ENCODE peak calls at places on chromosomes 3 and 15, in nine cellular contexts. B, T, U, S, Z, C, N, V and J are unnamed samples.
A peak's percentile ranks its signal among the peaks of the same experiment; 100 is the strongest.

GRCh38 chr15:61327019-61327631 is 98.0 kb upstream of the RORA start:
- DNase-seq in B (peak; percentile 33), T (no peak), U (no peak), S (no peak), Z (no peak), C (no peak), N (no peak), V (no peak), J (no peak)

GRCh38 chr15:41809121-41809520 is 18.8 kb upstream of the JMJD7 start:
- DNase-seq in B (no peak), T (peak; percentile 12), U (no peak), S (no peak), Z (no peak), C (no peak), N (no peak), V (no peak), J (no peak)

GRCh38 chr15:101492752-101493692 is 3.5 kb upstream of the PCSK6 start:
- DNase-seq in B (no peak), T (no peak), U (no peak), S (no peak), Z (no peak), C (no peak), N (no peak), V (no peak), J (no peak)

GRCh38 chr3:133965033-133965570 is 64.6 kb downstream of the SLCO2A1 start:
- DNase-seq in B (no peak), T (peak; percentile 31), U (no peak), S (no peak), Z (no peak), C (no peak), N (no peak), V (no peak), J (no peak)

GRCh38 chr15:45026646-45027045 is 3.7 kb downstream of the SORD start:
- DNase-seq in B (no peak), T (no peak), U (no peak), S (no peak), Z (no peak), C (no peak), N (no peak), V (no peak), J (no peak)

GRCh38 chr15:74723754-74724334 is 1.5 kb downstream of the CYP1A1 start:
- DNase-seq in B (no peak), T (peak; percentile 46), U (peak; percentile 38), S (no peak), Z (peak; percentile 51), C (peak; percentile 23), N (no peak), V (no peak), J (peak; percentile 13)

GRCh38 chr3:34106879-34107278 is 308.4 kb downstream of the PDCD6IP start:
- DNase-seq in B (no peak), T (no peak), U (peak; percentile 40), S (no peak), Z (no peak), C (peak; percentile 54), N (no peak), V (no peak), J (peak; percentile 51)

GRCh38 chr3:114716916-114717315 is 423.1 kb downstream of the TIGIT start:
- DNase-seq in B (no peak), T (no peak), U (no peak), S (no peak), Z (no peak), C (no peak), N (no peak), V (no peak), J (no peak)

GRCh38 chr3:126656376-126657134 is 1.6 kb upstream of the TXNRD3 start:
- DNase-seq in B (no peak), T (no peak), U (no peak), S (no peak), Z (no peak), C (no peak), N (no peak), V (no peak), J (no peak)

GRCh38 chr3:140467104-140467577 is 210.7 kb upstream of the TRIM42 start:
- DNase-seq in B (no peak), T (no peak), U (peak; percentile 45), S (no peak), Z (peak; percentile 37), C (no peak), N (no peak), V (no peak), J (no peak)

GRCh38 chr3:194785315-194785714 is 99.6 kb downstream of the FAM43A start:
- DNase-seq in B (no peak), T (no peak), U (no peak), S (no peak), Z (no peak), C (no peak), N (no peak), V (no peak), J (no peak)

GRCh38 chr15:75360856-75361255 is 7.6 kb downstream of the MAN2C1 start:
- DNase-seq in B (no peak), T (no peak), U (no peak), S (no peak), Z (no peak), C (no peak), N (peak; percentile 40), V (no peak), J (no peak)

GRCh38 chr3:169344465-169344864 is 319.0 kb downstream of the MECOM start:
- DNase-seq in B (no peak), T (peak; percentile 55), U (no peak), S (no peak), Z (no peak), C (no peak), N (no peak), V (no peak), J (no peak)

GRCh38 chr3:134348524-134348923 is 25.7 kb downstream of the AMOTL2 start:
- DNase-seq in B (no peak), T (peak; percentile 80), U (no peak), S (peak; percentile 76), Z (no peak), C (no peak), N (no peak), V (no peak), J (no peak)

GRCh38 chr3:114496874-114497273 is 203.0 kb downstream of the TIGIT start:
- DNase-seq in B (no peak), T (peak; percentile 37), U (peak; percentile 38), S (no peak), Z (no peak), C (no peak), N (no peak), V (no peak), J (no peak)

GRCh38 chr3:49166752-49167556 is 823 bp upstream of the CCDC71 start:
- DNase-seq in B (no peak), T (no peak), U (no peak), S (no peak), Z (no peak), C (no peak), N (no peak), V (no peak), J (no peak)
- H3K4me3 ChIP-seq in B (peak overlapping the region; percentile 97), T (no peak overlapping the region), U (peak overlapping the region; percentile 91), S (peak overlapping the region; percentile 21), Z (peak overlapping the region; percentile 96), C (peak overlapping the region; percentile 93), N (peak overlapping the region; percentile 92), V (peak overlapping the region; percentile 88), J (no peak overlapping the region)

GRCh38 chr15:65791335-65792129 is 561 bp downstream of the DENND4A start:
- DNase-seq in B (peak; percentile 60), T (no peak), U (peak; percentile 25), S (peak; percentile 88), Z (peak; percentile 54), C (peak; percentile 65), N (no peak), V (peak; percentile 75), J (peak; percentile 69)
- TF ChIP-seq CTCF in B (no peak), T (no peak), U (no peak), S (no peak), Z (no peak), C (no peak), N (no peak), V (no peak), J (no peak)

GRCh38 chr15:90667063-90667754 is 49.9 kb upstream of the BLM start:
- DNase-seq in B (no peak), T (no peak), U (no peak), S (no peak), Z (no peak), C (no peak), N (no peak), V (no peak), J (no peak)

GRCh38 chr15:90665288-90666134 is 51.6 kb upstream of the BLM start:
- DNase-seq in B (peak; percentile 72), T (peak; percentile 58), U (peak; percentile 23), S (peak; percentile 60), Z (peak; percentile 95), C (peak; percentile 75), N (peak; percentile 61), V (peak; percentile 81), J (peak; percentile 61)

GRCh38 chr15:90660195-90660995 is 56.8 kb upstream of the BLM start:
- DNase-seq in B (peak; percentile 76), T (peak; percentile 91), U (peak; percentile 92), S (peak; percentile 38), Z (peak; percentile 64), C (peak; percentile 49), N (peak; percentile 75), V (peak; percentile 75), J (no peak)

GRCh38 chr15:90666135-90666909 is 50.8 kb upstream of the BLM start:
- DNase-seq in B (no peak), T (no peak), U (no peak), S (no peak), Z (peak; percentile 22), C (no peak), N (no peak), V (no peak), J (no peak)

GRCh38 chr15:90664650-90665287 is 52.4 kb upstream of the BLM start:
- DNase-seq in B (peak; percentile 60), T (peak; percentile 31), U (peak; percentile 34), S (peak; percentile 44), Z (no peak), C (peak; percentile 47), N (no peak), V (peak; percentile 68), J (peak; percentile 34)
- H3K4me3 ChIP-seq in B (peak overlapping the region; percentile 86), T (peak overlapping the region; percentile 52), U (peak overlapping the region; percentile 67), S (peak overlapping the region; percentile 39), Z (peak overlapping the region; percentile 73), C (peak overlapping the region; percentile 78), N (peak overlapping the region; percentile 55), V (peak overlapping the region; percentile 76), J (peak overlapping the region; percentile 77)

DNA sequence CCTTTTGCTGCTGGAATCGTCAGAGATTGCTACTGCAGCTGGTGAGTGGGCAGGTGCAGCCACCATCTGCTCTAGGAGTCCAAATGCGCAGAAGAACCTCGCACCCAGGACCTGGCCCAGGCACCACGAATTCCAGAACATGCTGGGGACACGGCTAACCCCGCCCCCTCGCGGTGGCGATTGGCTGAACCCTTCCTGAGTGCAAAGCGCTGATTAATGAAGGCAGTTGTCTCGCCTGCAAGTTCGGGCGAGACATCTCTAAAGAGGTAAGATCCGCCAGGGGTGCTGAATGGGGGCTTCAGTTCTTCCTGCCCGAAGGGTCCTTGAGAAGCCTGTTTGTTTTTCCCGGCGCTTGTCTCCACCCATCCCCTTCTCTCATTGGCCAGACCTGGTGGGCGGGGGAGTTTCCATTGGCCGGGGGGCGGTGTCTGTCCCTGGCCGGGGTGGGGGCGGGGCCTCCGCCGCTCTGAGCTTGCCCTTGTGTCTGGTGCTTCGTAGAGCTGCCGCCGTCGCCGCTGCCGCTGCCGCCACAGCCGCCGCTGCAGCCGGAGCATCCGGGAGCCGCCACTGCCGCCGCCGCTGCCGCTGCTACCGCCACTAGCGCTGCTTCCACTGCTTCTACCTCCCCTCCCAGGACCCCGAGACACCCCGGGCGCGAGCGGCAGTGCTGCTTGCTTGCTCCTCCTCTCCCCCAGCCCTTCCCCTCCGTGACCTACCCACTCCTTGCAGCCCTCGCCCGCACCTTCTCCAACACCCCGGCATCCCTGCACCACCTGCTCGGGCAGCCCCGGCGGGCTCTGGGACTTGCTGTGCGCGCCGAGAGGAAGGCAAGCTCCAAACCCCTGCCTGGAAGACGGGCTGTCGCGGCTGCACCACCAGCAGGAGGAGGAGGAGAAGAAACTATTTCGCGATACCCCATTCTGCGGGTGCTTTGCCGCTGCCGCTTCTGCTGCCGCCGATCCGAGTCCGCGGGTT is at the start of gene CADM2:
- DNase-seq in B (peak; percentile 86), T (peak; percentile 45), U (peak; percentile 84), S (peak; percentile 95), Z (peak; percentile 92), C (peak; percentile 85), N (peak; percentile 58), V (peak; percentile 88), J (peak; percentile 94)
- TF ChIP-seq CTCF in B (no peak), T (no peak), U (peak; percentile 44), S (no peak), Z (no peak), C (peak; percentile 21), N (no peak), V (no peak), J (peak; percentile 23)